ENCODE peak calls at places on chromosomes 13 and 19, in nine cellular contexts. One of them, this sample, is unnamed.

GRCh38 chr19:30479657-30480056 is 107.5 kb downstream of the ZNF536 start:
- DNase-seq in iris pigment epithelial cell: no peak
- DNase-seq in ELR: no peak
- DNase-seq in T-helper 1 cell: no peak
- DNase-seq in right cardiac atrium: no peak
- DNase-seq in endothelial cell: no peak
- DNase-seq in mucosa of descending colon: no peak
- DNase-seq in effector memory CD8-positive, alpha-beta T cell: no peak
- DNase-seq in psoas muscle: no peak
- DNase-seq in this sample: no peak

GRCh38 chr13:76965759-76966421 is 17.6 kb downstream of the ACOD1 start:
- DNase-seq in T-helper 1 cell: no peak
- DNase-seq in iris pigment epithelial cell: peak
- DNase-seq in right cardiac atrium: peak
- DNase-seq in ELR: peak
- DNase-seq in mucosa of descending colon: no peak
- DNase-seq in psoas muscle: peak
- DNase-seq in effector memory CD8-positive, alpha-beta T cell: no peak
- DNase-seq in endothelial cell: no peak
- DNase-seq in this sample: no peak

GRCh38 chr19:29574518-29574917 is 31.6 kb upstream of the POP4 start:
- DNase-seq in T-helper 1 cell: no peak
- DNase-seq in effector memory CD8-positive, alpha-beta T cell: no peak
- DNase-seq in ELR: no peak
- DNase-seq in right cardiac atrium: no peak
- DNase-seq in endothelial cell: no peak
- DNase-seq in iris pigment epithelial cell: no peak
- DNase-seq in psoas muscle: no peak
- DNase-seq in mucosa of descending colon: no peak
- DNase-seq in this sample: no peak

GRCh38 chr19:46357846-46358583 is 11.1 kb downstream of the PPP5C start:
- DNase-seq in iris pigment epithelial cell: peak
- DNase-seq in mucosa of descending colon: no peak
- DNase-seq in effector memory CD8-positive, alpha-beta T cell: no peak
- DNase-seq in T-helper 1 cell: no peak
- DNase-seq in endothelial cell: no peak
- DNase-seq in right cardiac atrium: no peak
- DNase-seq in psoas muscle: no peak
- DNase-seq in ELR: peak
- DNase-seq in this sample: no peak

GRCh38 chr19:3404324-3405260 is 38.2 kb downstream of the NFIC start:
- DNase-seq in effector memory CD8-positive, alpha-beta T cell: no peak
- DNase-seq in mucosa of descending colon: peak
- DNase-seq in ELR: peak
- DNase-seq in iris pigment epithelial cell: peak
- DNase-seq in psoas muscle: peak
- DNase-seq in endothelial cell: no peak
- DNase-seq in T-helper 1 cell: no peak
- DNase-seq in right cardiac atrium: peak
- DNase-seq in this sample: no peak

GRCh38 chr19:46080561-46080960 is 39.8 kb upstream of the IGFL4 start:
- DNase-seq in effector memory CD8-positive, alpha-beta T cell: no peak
- DNase-seq in T-helper 1 cell: no peak
- DNase-seq in psoas muscle: no peak
- DNase-seq in mucosa of descending colon: no peak
- DNase-seq in iris pigment epithelial cell: peak
- DNase-seq in ELR: peak
- DNase-seq in right cardiac atrium: no peak
- DNase-seq in endothelial cell: no peak
- DNase-seq in this sample: no peak

GRCh38 chr13:71865858-71866172 is 1.2 kb downstream of the DACH1 start:
- DNase-seq in psoas muscle: no peak
- DNase-seq in endothelial cell: peak
- DNase-seq in mucosa of descending colon: peak
- DNase-seq in iris pigment epithelial cell: peak
- DNase-seq in effector memory CD8-positive, alpha-beta T cell: no peak
- DNase-seq in ELR: peak
- DNase-seq in T-helper 1 cell: no peak
- DNase-seq in right cardiac atrium: no peak
- DNase-seq in this sample: no peak

GRCh38 chr13:90800082-90800746 is 547.3 kb upstream of the MIR17HG start:
- DNase-seq in psoas muscle: peak
- DNase-seq in mucosa of descending colon: peak
- DNase-seq in iris pigment epithelial cell: no peak
- DNase-seq in endothelial cell: no peak
- DNase-seq in effector memory CD8-positive, alpha-beta T cell: no peak
- DNase-seq in right cardiac atrium: peak
- DNase-seq in ELR: no peak
- DNase-seq in T-helper 1 cell: no peak
- DNase-seq in this sample: peak

GRCh38 chr19:55212447-55212846 is 3.1 kb upstream of the PTPRH start:
- DNase-seq in endothelial cell: no peak
- DNase-seq in mucosa of descending colon: peak
- DNase-seq in iris pigment epithelial cell: no peak
- DNase-seq in right cardiac atrium: no peak
- DNase-seq in T-helper 1 cell: no peak
- DNase-seq in effector memory CD8-positive, alpha-beta T cell: no peak
- DNase-seq in ELR: peak
- DNase-seq in psoas muscle: no peak
- DNase-seq in this sample: no peak

GRCh38 chr19:29564574-29565005 is 38.8 kb downstream of the VSTM2B start:
- DNase-seq in right cardiac atrium: no peak
- DNase-seq in T-helper 1 cell: no peak
- DNase-seq in ELR: no peak
- DNase-seq in mucosa of descending colon: no peak
- DNase-seq in endothelial cell: no peak
- DNase-seq in iris pigment epithelial cell: no peak
- DNase-seq in psoas muscle: no peak
- DNase-seq in effector memory CD8-positive, alpha-beta T cell: no peak
- DNase-seq in this sample: no peak

GRCh38 chr19:45395524-45396388 is 9.1 kb downstream of the PPP1R13L start:
- DNase-seq in mucosa of descending colon: no peak
- DNase-seq in psoas muscle: no peak
- DNase-seq in right cardiac atrium: no peak
- DNase-seq in iris pigment epithelial cell: no peak
- DNase-seq in endothelial cell: peak
- DNase-seq in effector memory CD8-positive, alpha-beta T cell: no peak
- DNase-seq in ELR: no peak
- DNase-seq in T-helper 1 cell: no peak
- DNase-seq in this sample: no peak

GRCh38 chr13:32804673-32805260 is 211.5 kb upstream of the KL start:
- DNase-seq in ELR: peak
- DNase-seq in right cardiac atrium: no peak
- DNase-seq in mucosa of descending colon: no peak
- DNase-seq in endothelial cell: no peak
- DNase-seq in iris pigment epithelial cell: peak
- DNase-seq in effector memory CD8-positive, alpha-beta T cell: no peak
- DNase-seq in psoas muscle: no peak
- DNase-seq in T-helper 1 cell: no peak
- DNase-seq in this sample: no peak

GRCh38 chr13:36764536-36764935 is 54.5 kb upstream of the RFXAP start:
- DNase-seq in T-helper 1 cell: no peak
- DNase-seq in mucosa of descending colon: no peak
- DNase-seq in iris pigment epithelial cell: no peak
- DNase-seq in psoas muscle: no peak
- DNase-seq in effector memory CD8-positive, alpha-beta T cell: no peak
- DNase-seq in right cardiac atrium: no peak
- DNase-seq in endothelial cell: no peak
- DNase-seq in ELR: no peak
- DNase-seq in this sample: no peak

GRCh38 chr19:54558339-54558738 is 15.3 kb upstream of the LILRA2 start:
- DNase-seq in psoas muscle: no peak
- DNase-seq in iris pigment epithelial cell: no peak
- DNase-seq in T-helper 1 cell: no peak
- DNase-seq in mucosa of descending colon: no peak
- DNase-seq in ELR: no peak
- DNase-seq in right cardiac atrium: no peak
- DNase-seq in endothelial cell: no peak
- DNase-seq in effector memory CD8-positive, alpha-beta T cell: no peak
- DNase-seq in this sample: no peak

GRCh38 chr13:96834626-96835025 is 159.7 kb downstream of the OXGR1 start:
- DNase-seq in ELR: no peak
- DNase-seq in mucosa of descending colon: no peak
- DNase-seq in iris pigment epithelial cell: no peak
- DNase-seq in endothelial cell: no peak
- DNase-seq in psoas muscle: no peak
- DNase-seq in right cardiac atrium: no peak
- DNase-seq in T-helper 1 cell: no peak
- DNase-seq in effector memory CD8-positive, alpha-beta T cell: no peak
- DNase-seq in this sample: no peak

This sample was measured in NCI-H524 treated with DMSO at 0.1 percent for 48 hours.